ENCODE peak calls at places on chromosomes 4 and X, in nine cellular contexts. U, H, C, N, F, B, S, M and K are unnamed samples.

GRCh38 chrX:120380699-120381098 is 18.8 kb downstream of the ATP1B4 start:
- DNase-seq in U (no peak), H (no peak), C (no peak), N (peak; percentile 12), F (peak; percentile 19), B (no peak), S (peak; percentile 9), M (no peak), K (no peak)

GRCh38 chrX:22746081-22746480 is 253.7 kb upstream of the DDX53 start:
- DNase-seq in U (no peak), H (no peak), C (no peak), N (no peak), F (no peak), B (no peak), S (no peak), M (no peak), K (no peak)

GRCh38 chr4:156885374-156885773 is 86.2 kb downstream of the PDGFC start:
- DNase-seq in U (no peak), H (no peak), C (no peak), N (no peak), F (no peak), B (no peak), S (no peak), M (no peak), K (no peak)

GRCh38 chr4:151540728-151541437 is 131.9 kb downstream of the FHIP1A start:
- DNase-seq in U (no peak), H (peak; percentile 78), C (peak; percentile 32), N (no peak), F (no peak), B (peak; percentile 28), S (peak; percentile 98), M (peak; percentile 48), K (no peak)

GRCh38 chr4:47836655-47837581 is 949 bp downstream of the CORIN start:
- DNase-seq in U (no peak), H (peak; percentile 66), C (peak; percentile 87), N (peak; percentile 89), F (peak; percentile 85), B (peak; percentile 76), S (peak; percentile 80), M (peak; percentile 89), K (peak; percentile 69)

GRCh38 chrX:108834036-108834435 is 97.7 kb upstream of the IRS4 start:
- DNase-seq in U (no peak), H (no peak), C (peak; percentile 46), N (no peak), F (no peak), B (no peak), S (no peak), M (no peak), K (no peak)

GRCh38 chr4:3307486-3307885 is 14.7 kb downstream of the RGS12 start:
- DNase-seq in U (no peak), H (no peak), C (no peak), N (no peak), F (no peak), B (no peak), S (no peak), M (no peak), K (no peak)

GRCh38 chr4:153651041-153651960 is 32.8 kb upstream of the TLR2 start:
- DNase-seq in U (peak; percentile 93), H (no peak), C (peak; percentile 23), N (no peak), F (no peak), B (no peak), S (peak; percentile 56), M (no peak), K (no peak)

GRCh38 chrX:155767101-155767878 is 113.9 kb upstream of the VAMP7 start:
- DNase-seq in U (no peak), H (peak; percentile 22), C (no peak), N (no peak), F (peak; percentile 40), B (peak; percentile 92), S (peak; percentile 77), M (peak; percentile 22), K (no peak)

GRCh38 chr4:126738926-126739325 is 893.8 kb upstream of the INTU start:
- DNase-seq in U (no peak), H (no peak), C (no peak), N (no peak), F (no peak), B (no peak), S (peak; percentile 83), M (no peak), K (no peak)

GRCh38 chr4:154961263-154961662 is 180.2 kb downstream of the RBM46 start:
- DNase-seq in U (no peak), H (no peak), C (no peak), N (no peak), F (no peak), B (no peak), S (no peak), M (no peak), K (no peak)

GRCh38 chr4:52780206-52780605 is 29.0 kb upstream of the ERVMER34-1 start:
- DNase-seq in U (no peak), H (no peak), C (no peak), N (no peak), F (no peak), B (no peak), S (peak; percentile 78), M (peak; percentile 55), K (no peak)

GRCh38 chr4:8560265-8561047 is 19.7 kb upstream of the GPR78 start:
- DNase-seq in U (no peak), H (no peak), C (no peak), N (no peak), F (no peak), B (no peak), S (no peak), M (no peak), K (no peak)

GRCh38 chrX:78102100-78102499 is 1.9 kb upstream of the PGK1 start:
- DNase-seq in U (no peak), H (no peak), C (no peak), N (no peak), F (no peak), B (no peak), S (peak; percentile 15), M (no peak), K (no peak)

GRCh38 chr4:92099851-92100250 is 203.9 kb upstream of the GRID2 start:
- DNase-seq in U (no peak), H (no peak), C (no peak), N (no peak), F (no peak), B (no peak), S (no peak), M (no peak), K (no peak)

GRCh38 chr4:82593416-82593815 is 31.6 kb upstream of the TMEM150C start:
- DNase-seq in U (no peak), H (no peak), C (no peak), N (no peak), F (no peak), B (no peak), S (no peak), M (no peak), K (no peak)

GRCh38 chrX:29478336-29479069 is 736.9 kb upstream of the MAGEB2 start:
- DNase-seq in U (no peak), H (no peak), C (peak; percentile 52), N (peak; percentile 1), F (peak; percentile 30), B (peak; percentile 53), S (peak; percentile 45), M (peak; percentile 60), K (no peak)

GRCh38 chr4:75605928-75606327 is 24.4 kb downstream of the CDKL2 start:
- DNase-seq in U (no peak), H (no peak), C (no peak), N (no peak), F (no peak), B (no peak), S (no peak), M (peak; percentile 53), K (no peak)

GRCh38 chr4:16443504-16444088 is 217.3 kb upstream of the TAPT1 start:
- DNase-seq in U (no peak), H (peak; percentile 41), C (peak; percentile 8), N (peak; percentile 11), F (peak; percentile 18), B (peak; percentile 29), S (peak; percentile 55), M (peak; percentile 34), K (peak; percentile 29)

GRCh38 chr4:123390846-123391456 is 5.6 kb upstream of the SPRY1 start:
- DNase-seq in U (no peak), H (no peak), C (peak; percentile 36), N (peak; percentile 1), F (peak; percentile 24), B (peak; percentile 36), S (peak; percentile 37), M (no peak), K (no peak)

GRCh38 chr4:87076690-87077358 is 142.0 kb downstream of the AFF1 start:
- DNase-seq in U (no peak), H (no peak), C (no peak), N (no peak), F (no peak), B (no peak), S (no peak), M (no peak), K (no peak)

GRCh38 chr4:71029504-71029903 is 36.1 kb downstream of the DCK start:
- DNase-seq in U (no peak), H (no peak), C (no peak), N (no peak), F (no peak), B (no peak), S (no peak), M (no peak), K (no peak)

GRCh38 chr4:8917868-8918783 is 46.5 kb upstream of the HMX1 start:
- DNase-seq in U (no peak), H (no peak), C (peak; percentile 44), N (peak; percentile 4), F (peak; percentile 37), B (peak; percentile 62), S (peak; percentile 31), M (peak; percentile 79), K (peak; percentile 82)

GRCh38 chr4:47198791-47199190 is 167.4 kb downstream of the GABRB1 start:
- DNase-seq in U (no peak), H (no peak), C (no peak), N (no peak), F (no peak), B (no peak), S (no peak), M (no peak), K (no peak)

GRCh38 chr4:152021788-152022438 is 261.1 kb upstream of the GATB start:
- DNase-seq in U (no peak), H (no peak), C (no peak), N (peak; percentile 10), F (no peak), B (no peak), S (no peak), M (no peak), K (no peak)

GRCh38 chr4:184907810-184908209 is 82.0 kb upstream of the ACSL1 start:
- DNase-seq in U (no peak), H (no peak), C (no peak), N (no peak), F (no peak), B (no peak), S (no peak), M (no peak), K (no peak)

GRCh38 chr4:1406946-1407656 is 859 bp upstream of the NKX1-1 start:
- DNase-seq in U (no peak), H (no peak), C (no peak), N (no peak), F (no peak), B (no peak), S (no peak), M (peak; percentile 18), K (no peak)

GRCh38 chr4:152014280-152014679 is 253.5 kb upstream of the GATB start:
- DNase-seq in U (no peak), H (no peak), C (no peak), N (no peak), F (no peak), B (no peak), S (no peak), M (no peak), K (no peak)

GRCh38 chrX:81121513-81122363 is 80.0 kb downstream of the HMGN5 start:
- DNase-seq in U (peak; percentile 84), H (peak; percentile 62), C (peak; percentile 96), N (peak; percentile 43), F (peak; percentile 91), B (peak; percentile 89), S (peak; percentile 92), M (peak; percentile 87), K (peak; percentile 0)

GRCh38 chr4:98027827-98028226 is 115.4 kb downstream of the STPG2 start:
- DNase-seq in U (no peak), H (no peak), C (no peak), N (no peak), F (peak; percentile 8), B (peak; percentile 14), S (peak; percentile 5), M (no peak), K (no peak)

GRCh38 chr4:95705323-95705722 is 134.6 kb upstream of the PDHA2 start:
- DNase-seq in U (no peak), H (no peak), C (no peak), N (no peak), F (no peak), B (no peak), S (no peak), M (no peak), K (no peak)